ENCODE peak calls at places on chromosomes 3 and 15, in eight cellular contexts. U is brain microvascular endothelial cell, N is breast epithelium, E is colonic mucosa, M is heart left ventricle, L is spleen, P is fibroblast of lung, Q is dorsolateral prefrontal cortex. I is an unnamed sample. For H3K27me3, the result is how much of the 10 kb centered on the place peaks cover.

GRCh38 chr3:20572473-20572872 is 386.5 kb upstream of the SGO1 start:
- DNase-seq in E (no peak), Q (no peak), L (no peak), N (no peak), U (no peak), M (no peak), P (no peak), I (no peak)

GRCh38 chr3:158108596-158108995 is 1.3 kb upstream of the RSRC1 start:
- DNase-seq in N (no peak), P (no peak), M (no peak), L (no peak), Q (no peak), U (no peak), E (no peak), I (no peak)

GRCh38 chr15:64013179-64014043 is 32.9 kb downstream of the DAPK2 start:
- DNase-seq in Q (no peak), P (no peak), M (no peak), L (no peak), N (no peak), E (peak), U (no peak), I (no peak)

GRCh38 chr15:65731926-65732325 is 60.2 kb downstream of the DENND4A start:
- DNase-seq in E (no peak), U (no peak), N (no peak), M (no peak), P (peak), Q (no peak), L (no peak), I (no peak)

GRCh38 chr3:120393761-120394160 is 44.6 kb upstream of the LRRC58 start:
- DNase-seq in Q (no peak), U (no peak), P (no peak), E (no peak), M (no peak), N (no peak), L (no peak), I (no peak)

GRCh38 chr15:27509014-27509413 is 538.0 kb downstream of the GABRG3 start:
- DNase-seq in Q (no peak), E (no peak), P (no peak), L (no peak), M (no peak), U (no peak), N (no peak), I (no peak)

GRCh38 chr15:90520365-90520764 is 9.4 kb upstream of the CRTC3 start:
- DNase-seq in N (no peak), P (no peak), L (no peak), E (no peak), Q (no peak), M (no peak), U (no peak), I (no peak)

GRCh38 chr3:37243811-37244748 is 69.7 kb upstream of the LRRFIP2 start:
- DNase-seq in M (peak), P (peak), N (peak), U (peak), E (peak), Q (peak), L (peak), I (peak)

GRCh38 chr3:60017631-60018030 is 967.8 kb upstream of the CFAP20DC start:
- DNase-seq in M (no peak), Q (no peak), E (no peak), U (no peak), L (no peak), N (no peak), P (peak), I (no peak)

GRCh38 chr3:58404396-58404795 is 29.2 kb downstream of the PDHB start:
- DNase-seq in P (peak), U (peak), E (no peak), M (no peak), L (no peak), Q (no peak), N (no peak), I (no peak)

GRCh38 chr3:112086018-112086854 is at the start of gene C3orf52:
- DNase-seq in L (peak), M (peak), Q (peak), N (peak), U (peak), E (peak), P (peak), I (no peak)

GRCh38 chr3:73624363-73625123 is at the start of gene PDZRN3:
- DNase-seq in M (peak), Q (no peak), U (peak), P (peak), L (no peak), E (peak), N (peak), I (no peak)

GRCh38 chr3:53236112-53236841 is 19.5 kb downstream of the TKT start:
- DNase-seq in N (no peak), L (peak), U (peak), P (peak), E (peak), M (peak), Q (peak), I (no peak)

GRCh38 chr3:31448035-31448881 is 84.5 kb upstream of the STT3B start:
- DNase-seq in N (no peak), U (no peak), P (no peak), E (peak), L (peak), Q (no peak), M (no peak), I (no peak)

GRCh38 chr15:73841756-73842590 is 31.4 kb upstream of the TBC1D21 start:
- DNase-seq in E (no peak), P (no peak), U (no peak), N (no peak), Q (peak), M (no peak), L (no peak), I (no peak)
- H3K27me3 ChIP-seq in E (under half), P (under half), U (under half), N (under half), Q (under half), M (under half), L (under half), I (under half)

GRCh38 chr15:58761010-58761388 is 10.1 kb upstream of the MINDY2 start:
- DNase-seq in P (no peak), Q (no peak), U (no peak), N (no peak), E (no peak), M (no peak), L (no peak), I (no peak)
- TF ChIP-seq CTCF in P (no peak), Q (no peak), U (peak), N (no peak), E (no peak), M (no peak), L (no peak), I (no peak)

GRCh38 chr15:60591491-60592385 is 112.8 kb upstream of the ICE2 start:
- DNase-seq in P (peak), N (no peak), U (no peak), Q (no peak), L (peak), E (peak), M (peak), I (no peak)

GRCh38 chr15:60589728-60590127 is 110.8 kb upstream of the ICE2 start:
- DNase-seq in L (no peak), E (no peak), N (no peak), P (no peak), M (no peak), U (no peak), Q (no peak), I (no peak)

GRCh38 chr15:60590935-60591490 is 112.1 kb upstream of the ICE2 start:
- DNase-seq in L (peak), N (peak), U (peak), P (peak), Q (peak), E (peak), M (peak), I (no peak)

GRCh38 chr15:60594071-60594470 is 115.1 kb upstream of the ICE2 start:
- DNase-seq in N (no peak), L (no peak), M (no peak), Q (no peak), E (no peak), U (no peak), P (peak), I (no peak)

GRCh38 chr15:60592386-60593339 is 113.7 kb upstream of the ICE2 start:
- DNase-seq in P (peak), E (peak), U (peak), L (peak), N (peak), M (peak), Q (peak), I (peak)
- H3K27me3 ChIP-seq in P (under half), E (under half), U (under half), L (under half), N (under half), M (under half), Q (under half), I (under half)

GRCh38 chr3:46926039-46926438 is 48.5 kb downstream of the PTH1R start:
- DNase-seq in U (peak), M (no peak), P (peak), L (peak), E (no peak), N (no peak), Q (no peak), I (no peak)
- TF ChIP-seq CTCF in U (peak), M (no peak), P (no peak), L (no peak), E (no peak), N (no peak), Q (no peak), I (no peak)

DNA sequence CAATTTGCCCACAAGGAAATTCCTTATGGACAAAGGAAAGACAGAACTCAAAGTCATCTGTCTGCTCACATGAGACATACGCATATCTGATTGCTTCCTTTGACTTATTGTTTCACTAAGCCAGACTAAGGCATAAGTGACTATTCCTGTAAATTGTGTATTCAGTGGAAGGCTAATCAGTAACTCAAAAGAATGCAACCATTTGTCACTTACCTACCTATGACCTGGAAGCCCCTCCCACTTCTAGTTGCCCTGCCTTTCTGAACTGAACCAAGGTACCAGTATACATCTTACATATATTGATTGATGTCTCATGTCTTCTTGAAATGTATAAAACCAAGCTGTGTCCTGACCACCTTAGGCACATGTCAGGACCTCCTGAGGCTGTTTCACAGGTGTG is 53.5 kb upstream of the PROK2 start:
- DNase-seq in Q (no peak), M (no peak), E (no peak), P (no peak), U (no peak), L (no peak), N (no peak), I (no peak)
- H3K27me3 ChIP-seq in Q (under half), M (under half), E (under half), P (under half), U (under half), L (under half), N (under half), I (under half)

GRCh38 chr3:187808466-187809291 is 63.4 kb upstream of the BCL6 start:
- DNase-seq in Q (no peak), E (peak), P (no peak), L (no peak), M (no peak), U (no peak), N (peak), I (no peak)
- TF ChIP-seq CTCF in Q (no peak), E (no peak), P (no peak), L (no peak), M (no peak), U (no peak), N (peak), I (no peak)

I was measured in thoracic aorta.